ENCODE peak calls at places on chromosomes 16 and 17, in four cellular contexts. One of them, this sample, is unnamed. For H3K4me1, the result is how much of the 10 kb centered on the place peaks cover.

GRCh38 chr16:87436225-87437172 is 44.4 kb downstream of the MAP1LC3B start:
- DNase-seq in HAP-1: no peak
- DNase-seq in upper lobe of right lung: no peak
- DNase-seq in mucosa of descending colon: no peak
- DNase-seq in this sample: no peak

GRCh38 chr17:78197147-78197830 is 10.1 kb downstream of the AFMID start:
- DNase-seq in HAP-1: no peak
- DNase-seq in upper lobe of right lung: no peak
- DNase-seq in mucosa of descending colon: no peak
- DNase-seq in this sample: no peak

GRCh38 chr17:20156196-20157077 is 147.3 kb downstream of the SPECC1 start:
- DNase-seq in HAP-1: peak
- DNase-seq in upper lobe of right lung: peak
- DNase-seq in mucosa of descending colon: no peak
- DNase-seq in this sample: peak

GRCh38 chr17:9239821-9240658 is 218.7 kb downstream of the NTN1 start:
- DNase-seq in HAP-1: no peak
- DNase-seq in upper lobe of right lung: peak
- DNase-seq in mucosa of descending colon: peak
- DNase-seq in this sample: no peak

GRCh38 chr16:67499159-67499558 is 15.8 kb upstream of the AGRP start:
- DNase-seq in HAP-1: no peak
- DNase-seq in upper lobe of right lung: no peak
- DNase-seq in mucosa of descending colon: no peak
- DNase-seq in this sample: no peak

GRCh38 chr17:2259769-2260536 is 43.6 kb downstream of the SMG6 start:
- DNase-seq in HAP-1: no peak
- DNase-seq in upper lobe of right lung: no peak
- DNase-seq in mucosa of descending colon: no peak
- DNase-seq in this sample: no peak

GRCh38 chr16:86949116-86949515 is 368.1 kb downstream of the C16orf95 start:
- DNase-seq in HAP-1: no peak
- DNase-seq in upper lobe of right lung: no peak
- DNase-seq in mucosa of descending colon: no peak
- DNase-seq in this sample: no peak

GRCh38 chr17:65564793-65565192 is 3.3 kb upstream of the AXIN2 start:
- DNase-seq in HAP-1: peak
- DNase-seq in upper lobe of right lung: no peak
- DNase-seq in mucosa of descending colon: no peak
- DNase-seq in this sample: no peak

GRCh38 chr17:63382136-63382535 is 64.0 kb downstream of the CYB561 start:
- DNase-seq in HAP-1: no peak
- DNase-seq in upper lobe of right lung: no peak
- DNase-seq in mucosa of descending colon: no peak
- DNase-seq in this sample: no peak

GRCh38 chr17:55430531-55431228 is 9.0 kb upstream of the MMD start:
- DNase-seq in HAP-1: no peak
- DNase-seq in upper lobe of right lung: no peak
- DNase-seq in mucosa of descending colon: no peak
- DNase-seq in this sample: no peak

GRCh38 chr17:19553036-19553435 is 19.4 kb downstream of the SLC47A1 start:
- DNase-seq in HAP-1: no peak
- DNase-seq in upper lobe of right lung: no peak
- DNase-seq in mucosa of descending colon: no peak
- DNase-seq in this sample: no peak

GRCh38 chr16:19138601-19139000 is 24.8 kb downstream of the ITPRIPL2 start:
- DNase-seq in HAP-1: no peak
- DNase-seq in upper lobe of right lung: no peak
- DNase-seq in mucosa of descending colon: peak
- DNase-seq in this sample: peak

GRCh38 chr16:48613061-48613957 is 3.3 kb upstream of the N4BP1 start:
- DNase-seq in HAP-1: no peak
- DNase-seq in upper lobe of right lung: no peak
- DNase-seq in mucosa of descending colon: no peak
- DNase-seq in this sample: no peak

GRCh38 chr17:76686538-76687277 is 24.1 kb downstream of the MXRA7 start:
- DNase-seq in HAP-1: no peak
- DNase-seq in upper lobe of right lung: no peak
- DNase-seq in mucosa of descending colon: peak
- DNase-seq in this sample: no peak

DNA sequence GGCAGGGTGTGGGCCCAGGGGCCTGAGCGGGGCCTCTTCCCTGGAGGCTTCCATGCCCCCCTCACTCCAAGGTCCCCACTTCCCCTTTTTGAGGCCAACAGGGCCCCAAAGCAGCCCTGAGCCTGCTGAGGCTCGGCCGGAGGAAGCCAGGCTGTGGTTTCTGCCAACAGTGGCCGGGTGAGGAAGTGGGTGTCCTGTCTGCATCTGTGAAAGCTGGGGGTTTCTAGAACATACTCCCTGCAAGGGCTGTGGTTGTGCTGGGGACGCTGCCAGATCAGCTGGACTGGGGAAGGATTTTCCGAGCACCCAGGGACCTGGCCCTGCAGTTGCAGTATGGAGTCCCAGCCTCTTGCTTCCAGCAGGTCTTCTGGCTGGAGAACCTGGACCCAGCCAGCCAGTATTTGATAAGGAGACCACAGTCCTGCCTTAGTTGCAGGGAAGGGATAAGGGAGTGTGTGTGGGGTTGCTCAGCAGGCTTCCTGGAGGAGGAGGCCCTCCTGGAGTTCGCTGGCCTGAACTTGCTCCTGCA is 15.7 kb downstream of the ADCY7 start:
- DNase-seq in HAP-1: no peak
- DNase-seq in upper lobe of right lung: peak
- DNase-seq in mucosa of descending colon: peak
- DNase-seq in this sample: no peak
- H3K4me3 ChIP-seq in HAP-1: no peak
- H3K4me3 ChIP-seq in upper lobe of right lung: peak
- H3K4me3 ChIP-seq in mucosa of descending colon: no peak
- H3K4me3 ChIP-seq in this sample: no peak

DNA sequence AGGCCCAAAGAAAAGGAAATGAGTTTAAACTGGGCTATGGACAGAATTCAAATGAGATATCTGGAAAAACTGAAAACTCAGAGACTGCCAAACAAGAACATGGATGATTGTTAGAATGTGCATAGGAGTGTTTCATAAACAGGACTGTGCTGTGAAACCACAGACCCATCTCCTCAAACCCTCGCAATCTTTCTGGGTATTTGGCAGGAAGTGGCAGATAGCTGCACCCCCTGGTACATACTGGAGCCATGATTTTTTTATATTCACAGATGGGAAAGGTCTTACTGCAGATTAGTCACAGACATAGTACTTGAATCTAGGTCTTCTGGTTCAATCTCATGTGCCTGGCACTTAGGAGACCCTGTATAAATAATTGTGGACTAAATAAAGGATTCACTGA is 145.0 kb downstream of the CCDC182 start:
- DNase-seq in HAP-1: no peak
- DNase-seq in upper lobe of right lung: no peak
- DNase-seq in mucosa of descending colon: no peak
- DNase-seq in this sample: no peak
- H3K4me1 ChIP-seq in HAP-1: under half
- H3K4me1 ChIP-seq in upper lobe of right lung: under half
- H3K4me1 ChIP-seq in mucosa of descending colon: under half
- H3K4me1 ChIP-seq in this sample: under half

GRCh38 chr17:49997256-49997735 is 2.3 kb upstream of the DLX3 start:
- DNase-seq in HAP-1: no peak
- DNase-seq in upper lobe of right lung: no peak
- DNase-seq in mucosa of descending colon: no peak
- DNase-seq in this sample: peak
- H3K4me3 ChIP-seq in HAP-1: peak
- H3K4me3 ChIP-seq in upper lobe of right lung: no peak
- H3K4me3 ChIP-seq in mucosa of descending colon: no peak
- H3K4me3 ChIP-seq in this sample: peak

GRCh38 chr16:8869212-8869987 is 594 bp upstream of the CARHSP1 start:
- DNase-seq in HAP-1: peak
- DNase-seq in upper lobe of right lung: no peak
- DNase-seq in mucosa of descending colon: peak
- DNase-seq in this sample: no peak
- H3K4me1 ChIP-seq in HAP-1: under half
- H3K4me1 ChIP-seq in upper lobe of right lung: under half
- H3K4me1 ChIP-seq in mucosa of descending colon: under half
- H3K4me1 ChIP-seq in this sample: under half

GRCh38 chr17:82419471-82419995 is 1.1 kb upstream of the OGFOD3 start:
- DNase-seq in HAP-1: no peak
- DNase-seq in upper lobe of right lung: no peak
- DNase-seq in mucosa of descending colon: no peak
- DNase-seq in this sample: no peak
- H3K4me3 ChIP-seq in HAP-1: peak
- H3K4me3 ChIP-seq in upper lobe of right lung: peak
- H3K4me3 ChIP-seq in mucosa of descending colon: no peak
- H3K4me3 ChIP-seq in this sample: peak

GRCh38 chr16:85006639-85007038 is 4.7 kb downstream of the ZDHHC7 start:
- DNase-seq in HAP-1: no peak
- DNase-seq in upper lobe of right lung: no peak
- DNase-seq in mucosa of descending colon: no peak
- DNase-seq in this sample: no peak
- H3K4me1 ChIP-seq in HAP-1: under half
- H3K4me1 ChIP-seq in upper lobe of right lung: half or more
- H3K4me1 ChIP-seq in mucosa of descending colon: half or more
- H3K4me1 ChIP-seq in this sample: half or more

DNA sequence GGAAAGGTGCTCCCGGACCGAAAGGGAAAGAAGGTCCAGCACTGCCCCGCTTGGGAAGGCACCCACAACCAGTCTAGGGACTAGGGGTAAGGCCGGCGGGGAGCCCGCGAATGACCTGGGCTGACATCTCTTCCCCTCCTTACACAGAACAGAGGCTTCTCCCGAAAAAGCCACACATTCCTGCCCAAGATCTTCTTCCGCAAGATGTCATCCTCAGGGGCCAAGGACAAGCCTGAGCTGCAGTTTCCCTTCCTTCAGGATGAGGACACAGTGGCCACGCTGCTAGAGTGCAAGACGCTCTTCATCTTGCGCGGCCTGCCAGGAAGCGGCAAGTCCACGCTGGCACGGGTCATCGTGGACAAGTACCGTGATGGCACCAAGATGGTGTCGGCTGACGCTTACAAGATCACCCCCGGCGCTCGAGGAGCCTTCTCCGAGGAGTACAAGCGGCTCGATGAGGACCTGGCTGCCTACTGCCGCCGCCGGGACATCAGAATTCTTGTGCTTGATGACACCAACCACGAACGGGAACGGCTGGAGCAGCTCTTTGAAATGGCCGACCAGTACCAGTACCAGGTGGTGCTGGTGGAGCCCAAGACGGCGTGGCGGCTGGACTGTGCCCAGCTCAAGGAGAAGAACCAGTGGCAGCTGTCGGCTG is 1.5 kb downstream of the CNP start:
- DNase-seq in HAP-1: no peak
- DNase-seq in upper lobe of right lung: no peak
- DNase-seq in mucosa of descending colon: peak
- DNase-seq in this sample: no peak
- H3K4me3 ChIP-seq in HAP-1: peak
- H3K4me3 ChIP-seq in upper lobe of right lung: peak
- H3K4me3 ChIP-seq in mucosa of descending colon: no peak
- H3K4me3 ChIP-seq in this sample: peak